ENCODE peak calls at places on chromosome 19, in eight cellular contexts. C, N, A, S, Z, X, P and O are unnamed samples.

GRCh38 chr19:16834747-16835146 is 5.5 kb downstream of the SIN3B start:
- DNase-seq in C (no peak), N (no peak), A (no peak), S (no peak), Z (no peak), X (no peak), P (no peak), O (no peak)

GRCh38 chr19:2782357-2782935 is 627 bp downstream of the SGTA start:
- DNase-seq in C (peak; percentile 17), N (no peak), A (peak; percentile 7), S (no peak), Z (no peak), X (no peak), P (no peak), O (no peak)

GRCh38 chr19:6213266-6213595 is 66.5 kb downstream of the MLLT1 start:
- DNase-seq in C (no peak), N (no peak), A (no peak), S (no peak), Z (no peak), X (no peak), P (no peak), O (no peak)

GRCh38 chr19:30621326-30621920 is 249.2 kb downstream of the ZNF536 start:
- DNase-seq in C (no peak), N (no peak), A (no peak), S (no peak), Z (no peak), X (no peak), P (no peak), O (no peak)

GRCh38 chr19:47703301-47703700 is 9.9 kb upstream of the EHD2 start:
- DNase-seq in C (no peak), N (no peak), A (no peak), S (no peak), Z (no peak), X (no peak), P (no peak), O (no peak)

GRCh38 chr19:10685210-10685609 is 16.0 kb upstream of the QTRT1 start:
- DNase-seq in C (no peak), N (no peak), A (no peak), S (no peak), Z (no peak), X (no peak), P (no peak), O (no peak)

GRCh38 chr19:16671652-16672274 is 10.8 kb downstream of the TMEM38A start:
- DNase-seq in C (no peak), N (no peak), A (no peak), S (no peak), Z (no peak), X (no peak), P (no peak), O (no peak)

GRCh38 chr19:12757544-12758274 is 6.1 kb downstream of the BEST2 start:
- DNase-seq in C (peak; percentile 51), N (peak; percentile 57), A (peak; percentile 76), S (peak; percentile 94), Z (no peak), X (peak; percentile 48), P (peak; percentile 29), O (no peak)

GRCh38 chr19:33665776-33666175 is 44.0 kb downstream of the CHST8 start:
- DNase-seq in C (no peak), N (no peak), A (no peak), S (no peak), Z (no peak), X (no peak), P (no peak), O (no peak)

GRCh38 chr19:47305309-47305751 is 4.3 kb upstream of the C5AR1 start:
- DNase-seq in C (peak; percentile 42), N (peak; percentile 90), A (peak; percentile 95), S (peak; percentile 83), Z (peak; percentile 79), X (peak; percentile 25), P (peak; percentile 59), O (peak; percentile 40)

GRCh38 chr19:39637891-39638290 is 17.8 kb upstream of the LGALS16 start:
- DNase-seq in C (no peak), N (no peak), A (no peak), S (no peak), Z (no peak), X (no peak), P (no peak), O (no peak)

GRCh38 chr19:6071103-6071485 is 39.2 kb downstream of the RFX2 start:
- DNase-seq in C (no peak), N (peak; percentile 94), A (peak; percentile 62), S (no peak), Z (peak; percentile 70), X (no peak), P (no peak), O (no peak)

GRCh38 chr19:12784394-12784870 is 6.9 kb upstream of the JUNB start:
- DNase-seq in C (no peak), N (no peak), A (peak; percentile 63), S (no peak), Z (no peak), X (no peak), P (no peak), O (no peak)

GRCh38 chr19:6825076-6825774 is 52.7 kb downstream of the VAV1 start:
- DNase-seq in C (no peak), N (no peak), A (no peak), S (no peak), Z (no peak), X (no peak), P (no peak), O (no peak)

GRCh38 chr19:50772408-50773311 is 2.4 kb downstream of the GPR32 start:
- DNase-seq in C (no peak), N (peak; percentile 18), A (peak; percentile 17), S (no peak), Z (no peak), X (no peak), P (no peak), O (no peak)

GRCh38 chr19:41219924-41220567 is 1.0 kb downstream of the AXL start:
- DNase-seq in C (no peak), N (peak; percentile 79), A (peak; percentile 70), S (peak; percentile 38), Z (no peak), X (no peak), P (no peak), O (peak; percentile 49)

GRCh38 chr19:7444042-7444441 is 44.8 kb downstream of the PEX11G start:
- DNase-seq in C (no peak), N (no peak), A (no peak), S (no peak), Z (no peak), X (no peak), P (no peak), O (no peak)

GRCh38 chr19:19656451-19657396 is 6.8 kb downstream of the ATP13A1 start:
- DNase-seq in C (no peak), N (no peak), A (no peak), S (no peak), Z (no peak), X (no peak), P (no peak), O (no peak)

GRCh38 chr19:45677351-45678230 is 9.6 kb downstream of the GIPR start:
- DNase-seq in C (peak; percentile 65), N (peak; percentile 57), A (peak; percentile 89), S (peak; percentile 92), Z (no peak), X (no peak), P (peak; percentile 59), O (no peak)